ENCODE peak calls at places on chromosomes 2 and 18, in seven cellular contexts. Y is effector memory CD4-positive, alpha-beta T cell; R is heart right ventricle; L is neural progenitor cell; O is adrenal gland; Z is upper lobe of right lung; X is K562. T is an unnamed sample.

GRCh38 chr2:70888389-70888924 is 47.2 kb upstream of the ATP6V1B1 start:
- DNase-seq in R (no peak), X (no peak), Z (peak; percentile 40), L (peak; percentile 13), O (no peak), Y (no peak), T (no peak)

GRCh38 chr2:107362973-107363372 is 463.7 kb upstream of the RGPD4 start:
- DNase-seq in O (no peak), Z (no peak), R (no peak), Y (no peak), X (no peak), L (no peak), T (no peak)

GRCh38 chr2:44015239-44015638 is 19.4 kb upstream of the LRPPRC start:
- DNase-seq in X (no peak), R (no peak), L (no peak), Y (no peak), O (no peak), Z (no peak), T (no peak)

GRCh38 chr2:37887286-37887685 is 37.8 kb upstream of the RMDN2 start:
- DNase-seq in X (no peak), R (no peak), L (no peak), Z (no peak), O (no peak), Y (no peak), T (no peak)

GRCh38 chr2:179677148-179677688 is 184.2 kb downstream of the ZNF385B start:
- DNase-seq in L (no peak), O (no peak), R (no peak), X (no peak), Z (no peak), Y (no peak), T (no peak)

GRCh38 chr2:163878718-163879117 is 142.9 kb upstream of the FIGN start:
- DNase-seq in Y (no peak), O (peak; percentile 20), R (no peak), L (peak; percentile 60), Z (no peak), X (peak; percentile 21), T (no peak)

GRCh38 chr2:72940786-72941185 is 23.5 kb downstream of the EMX1 start:
- DNase-seq in X (no peak), Y (no peak), L (peak; percentile 32), R (no peak), Z (no peak), O (no peak), T (no peak)

GRCh38 chr2:235045336-235045972 is 93.6 kb downstream of the SH3BP4 start:
- DNase-seq in Y (no peak), R (no peak), Z (peak; percentile 52), O (no peak), L (no peak), X (no peak), T (no peak)

GRCh38 chr18:6058941-6059340 is 163.6 kb upstream of the TMEM200C start:
- DNase-seq in O (no peak), L (peak; percentile 61), R (peak; percentile 41), X (no peak), Y (no peak), Z (no peak), T (no peak)

GRCh38 chr2:110881908-110882307 is 149.5 kb downstream of the ACOXL start:
- DNase-seq in R (no peak), L (no peak), Y (no peak), O (no peak), X (no peak), Z (no peak), T (no peak)

GRCh38 chr2:225113356-225114015 is 71.2 kb upstream of the DOCK10 start:
- DNase-seq in L (no peak), Z (no peak), O (no peak), Y (no peak), X (no peak), R (no peak), T (no peak)

DNA sequence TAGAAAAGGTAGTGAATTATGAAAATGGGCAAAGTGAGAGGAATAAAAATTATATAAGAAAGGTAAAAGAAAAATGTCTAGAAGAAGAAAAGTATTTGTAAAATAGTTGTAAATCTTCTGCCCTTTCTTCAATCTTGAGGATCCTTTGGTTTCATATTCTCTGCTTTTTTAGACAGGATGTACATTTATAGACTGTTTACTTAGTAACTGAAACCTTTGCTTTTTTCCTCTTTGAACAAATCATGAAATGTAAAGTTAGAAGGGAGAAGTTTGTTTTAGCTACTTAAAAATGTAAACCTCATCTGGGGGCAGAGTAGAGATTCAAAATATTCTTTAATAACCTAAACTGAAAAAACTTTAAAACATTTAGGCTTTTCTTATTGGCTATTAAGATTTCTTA is 150.4 kb upstream of the ITGA4 start:
- DNase-seq in Y (no peak), L (no peak), R (no peak), O (no peak), X (no peak), Z (no peak), T (no peak)
- H3K27ac ChIP-seq in Y (peak overlapping the region; percentile 71), L (no peak overlapping the region), R (no peak overlapping the region), O (no peak overlapping the region), X (no peak overlapping the region), Z (peak overlapping the region; percentile 61), T (no peak overlapping the region)

GRCh38 chr2:239052720-239053665 is 205.1 kb downstream of the TWIST2 start:
- DNase-seq in L (no peak), R (no peak), Z (no peak), Y (no peak), O (no peak), X (no peak), T (no peak)
- H3K36me3 ChIP-seq in L (no peaks in the 10 kb centered on the region), R (peaks cover 79% of the 10 kb centered on the region), Z (peaks cover 37% of the 10 kb centered on the region), Y (peaks cover 45% of the 10 kb centered on the region), O (peaks cover 37% of the 10 kb centered on the region), X (no peaks in the 10 kb centered on the region), T (peaks cover 57% of the 10 kb centered on the region)

GRCh38 chr2:232874677-232875223 is 4.7 kb downstream of the SNORC start:
- DNase-seq in O (no peak), X (no peak), Y (no peak), L (no peak), R (no peak), Z (peak; percentile 42), T (peak; percentile 60)
- H3K27ac ChIP-seq in O (no peak overlapping the region), X (no peak overlapping the region), Y (no peak overlapping the region), L (no peak overlapping the region), R (no peak overlapping the region), Z (no peak overlapping the region), T (no peak overlapping the region)

GRCh38 chr2:201751566-201751965 is 29.2 kb downstream of the ALS2 start:
- DNase-seq in Y (no peak), O (no peak), L (no peak), Z (no peak), X (no peak), R (no peak), T (no peak)
- H3K36me3 ChIP-seq in Y (no peaks in the 10 kb centered on the region), O (peaks cover 15% of the 10 kb centered on the region), L (no peaks in the 10 kb centered on the region), Z (peaks cover 58% of the 10 kb centered on the region), X (peaks cover 8% of the 10 kb centered on the region), R (peaks cover 79% of the 10 kb centered on the region), T (peaks cover 25% of the 10 kb centered on the region)

GRCh38 chr2:176562359-176563043 is 293.3 kb downstream of the MTX2 start:
- DNase-seq in X (no peak), Z (no peak), O (no peak), R (no peak), L (no peak), Y (no peak), T (no peak)

GRCh38 chr2:176567361-176567760 is 298.1 kb downstream of the MTX2 start:
- DNase-seq in R (no peak), X (no peak), O (no peak), L (no peak), Z (no peak), Y (no peak), T (no peak)

GRCh38 chr2:176569574-176569973 is 300.3 kb downstream of the MTX2 start:
- DNase-seq in R (no peak), X (no peak), L (no peak), Z (no peak), Y (no peak), O (no peak), T (no peak)

GRCh38 chr2:176566936-176567335 is 297.7 kb downstream of the MTX2 start:
- DNase-seq in R (no peak), Y (no peak), O (no peak), Z (no peak), X (no peak), L (no peak), T (no peak)

DNA sequence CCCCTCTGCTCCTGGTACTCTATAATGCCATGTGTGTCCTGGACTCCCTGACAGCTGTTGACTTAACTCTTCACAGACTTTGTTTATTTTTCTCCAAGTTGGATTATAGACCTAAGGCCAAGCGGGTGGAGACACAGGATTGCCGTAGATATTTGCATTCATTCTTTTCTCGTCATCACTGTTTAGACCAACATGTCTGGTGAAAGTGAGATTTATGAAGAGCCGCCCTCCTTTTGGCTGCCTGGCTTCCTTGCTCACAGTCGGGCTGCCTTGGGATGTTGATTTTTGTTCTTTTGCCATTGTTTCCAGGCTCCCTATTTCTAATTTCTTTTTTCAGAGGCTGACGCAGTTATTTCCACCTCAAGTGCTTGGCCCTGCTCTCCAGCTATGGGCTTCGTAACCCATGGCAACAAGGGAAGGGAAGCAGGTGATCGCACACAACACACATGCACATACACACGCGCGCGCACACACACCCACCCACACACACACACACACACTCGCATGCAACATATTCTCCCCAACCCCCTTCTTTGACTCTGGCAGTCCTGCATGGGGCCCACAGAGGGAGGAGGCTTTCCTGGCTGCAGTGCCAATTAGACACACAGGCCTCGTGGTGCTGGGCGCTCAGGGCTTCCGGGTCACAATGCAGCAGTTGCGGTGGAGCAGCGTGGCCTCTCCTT is 296.5 kb downstream of the MTX2 start:
- DNase-seq in R (no peak), X (no peak), O (no peak), L (no peak), Y (no peak), Z (no peak), T (peak; percentile 22)
- H3K27ac ChIP-seq in R (no peak overlapping the region), X (no peak overlapping the region), O (no peak overlapping the region), L (no peak overlapping the region), Y (no peak overlapping the region), Z (no peak overlapping the region), T (no peak overlapping the region)

GRCh38 chr2:206084870-206085741 is 868 bp downstream of the INO80D start:
- DNase-seq in O (peak; percentile 46), Y (peak; percentile 32), X (peak; percentile 55), Z (peak; percentile 80), R (peak; percentile 48), L (peak; percentile 56), T (peak; percentile 72)
- H3K36me3 ChIP-seq in O (no peaks in the 10 kb centered on the region), Y (no peaks in the 10 kb centered on the region), X (no peaks in the 10 kb centered on the region), Z (no peaks in the 10 kb centered on the region), R (peaks cover 10% of the 10 kb centered on the region), L (peaks cover 4% of the 10 kb centered on the region), T (no peaks in the 10 kb centered on the region)